ENCODE peak calls at places on chromosomes 13 and 19, in nine cellular contexts. M, H, J, C, O, Q, I, V and K are unnamed samples.

GRCh38 chr13:24921003-24921402 is 157.0 kb downstream of the RNF17 start:
- DNase-seq in M (no peak), H (no peak), J (no peak), C (no peak), O (no peak), Q (no peak), I (no peak), V (no peak), K (no peak)

GRCh38 chr19:52086481-52086880 is 9.1 kb downstream of the ZNF841 start:
- DNase-seq in M (no peak), H (no peak), J (no peak), C (peak), O (no peak), Q (no peak), I (no peak), V (no peak), K (no peak)

GRCh38 chr19:30664358-30665058 is 292.3 kb downstream of the ZNF536 start:
- DNase-seq in M (no peak), H (no peak), J (no peak), C (no peak), O (no peak), Q (no peak), I (peak), V (no peak), K (no peak)

GRCh38 chr13:74026753-74027152 is 107.5 kb downstream of the KLF12 start:
- DNase-seq in M (no peak), H (peak), J (no peak), C (peak), O (peak), Q (no peak), I (no peak), V (no peak), K (no peak)

GRCh38 chr19:771332-771785 is 20.4 kb downstream of the MISP start:
- DNase-seq in M (no peak), H (peak), J (no peak), C (peak), O (peak), Q (no peak), I (no peak), V (no peak), K (peak)

GRCh38 chr19:11364296-11364904 is 9.2 kb downstream of the PLPPR2 start:
- DNase-seq in M (no peak), H (no peak), J (no peak), C (no peak), O (no peak), Q (no peak), I (no peak), V (no peak), K (no peak)

GRCh38 chr13:81388400-81388799 is 1047.5 kb upstream of the SPRY2 start:
- DNase-seq in M (no peak), H (no peak), J (no peak), C (no peak), O (no peak), Q (no peak), I (no peak), V (no peak), K (no peak)

GRCh38 chr19:5470264-5470671 is 15.1 kb downstream of the ZNRF4 start:
- DNase-seq in M (no peak), H (no peak), J (no peak), C (no peak), O (no peak), Q (no peak), I (no peak), V (no peak), K (peak)

GRCh38 chr19:13696839-13697238 is 67.5 kb upstream of the MRI1 start:
- DNase-seq in M (no peak), H (no peak), J (no peak), C (no peak), O (no peak), Q (no peak), I (no peak), V (no peak), K (no peak)

GRCh38 chr19:6026390-6026897 is 48.5 kb upstream of the RANBP3 start:
- DNase-seq in M (peak), H (no peak), J (no peak), C (no peak), O (no peak), Q (no peak), I (no peak), V (no peak), K (no peak)

GRCh38 chr19:28934626-28935025 is 278.3 kb downstream of the UQCRFS1 start:
- DNase-seq in M (no peak), H (peak), J (no peak), C (peak), O (no peak), Q (no peak), I (no peak), V (no peak), K (no peak)

GRCh38 chr19:35712529-35712909 is 5.3 kb upstream of the KMT2B start:
- DNase-seq in M (no peak), H (no peak), J (no peak), C (no peak), O (no peak), Q (no peak), I (no peak), V (no peak), K (no peak)

GRCh38 chr19:1856345-1856697 is 7.1 kb downstream of the KLF16 start:
- DNase-seq in M (no peak), H (no peak), J (no peak), C (no peak), O (no peak), Q (no peak), I (no peak), V (no peak), K (no peak)

GRCh38 chr19:5052515-5052914 is 83.6 kb downstream of the KDM4B start:
- DNase-seq in M (no peak), H (no peak), J (no peak), C (no peak), O (no peak), Q (no peak), I (no peak), V (no peak), K (no peak)

GRCh38 chr19:8503506-8503905 is 1.1 kb upstream of the PRAM1 start:
- DNase-seq in M (no peak), H (no peak), J (no peak), C (no peak), O (no peak), Q (no peak), I (no peak), V (no peak), K (no peak)

GRCh38 chr13:109156181-109156935 is 526.9 kb downstream of the MYO16 start:
- DNase-seq in M (no peak), H (peak), J (no peak), C (peak), O (no peak), Q (no peak), I (no peak), V (peak), K (no peak)

GRCh38 chr19:49588370-49589122 is 2.4 kb upstream of the PRR12 start:
- DNase-seq in M (no peak), H (no peak), J (no peak), C (no peak), O (peak), Q (no peak), I (no peak), V (no peak), K (no peak)

GRCh38 chr19:37654525-37654832 is 786 bp downstream of the ZFP30 start:
- DNase-seq in M (no peak), H (no peak), J (peak), C (peak), O (peak), Q (no peak), I (no peak), V (no peak), K (peak)

GRCh38 chr13:85853901-85854663 is 54.9 kb upstream of the SLITRK6 start:
- DNase-seq in M (no peak), H (no peak), J (no peak), C (no peak), O (no peak), Q (no peak), I (no peak), V (no peak), K (no peak)

GRCh38 chr13:94764576-94765321 is 52.4 kb upstream of the SOX21 start:
- DNase-seq in M (no peak), H (peak), J (no peak), C (no peak), O (peak), Q (no peak), I (no peak), V (no peak), K (no peak)

GRCh38 chr13:76672422-76672821 is 213.8 kb downstream of the KCTD12 start:
- DNase-seq in M (no peak), H (peak), J (no peak), C (no peak), O (no peak), Q (no peak), I (no peak), V (no peak), K (no peak)

GRCh38 chr13:110447058-110447511 is 114.4 kb downstream of the RAB20 start:
- DNase-seq in M (no peak), H (no peak), J (no peak), C (peak), O (no peak), Q (no peak), I (no peak), V (peak), K (no peak)

GRCh38 chr19:14366529-14366928 is 14.7 kb upstream of the ADGRE5 start:
- DNase-seq in M (peak), H (peak), J (no peak), C (peak), O (peak), Q (peak), I (peak), V (no peak), K (peak)

GRCh38 chr13:97327071-97327470 is 104.9 kb downstream of the MBNL2 start:
- DNase-seq in M (no peak), H (no peak), J (no peak), C (no peak), O (no peak), Q (no peak), I (no peak), V (no peak), K (no peak)

GRCh38 chr13:38542601-38543000 is 144.3 kb upstream of the FREM2 start:
- DNase-seq in M (no peak), H (peak), J (no peak), C (peak), O (no peak), Q (no peak), I (no peak), V (no peak), K (no peak)

GRCh38 chr13:80341771-80342271 is 895 bp upstream of the SPRY2 start:
- DNase-seq in M (peak), H (peak), J (no peak), C (peak), O (no peak), Q (no peak), I (peak), V (no peak), K (no peak)